ENCODE peak calls at places on chromosome 7, in seven cellular contexts. O, X, A, Y, W, G and L are unnamed samples.

GRCh38 chr7:150383710-150384397 is 4.7 kb downstream of the ZNF775 start:
- DNase-seq in O (no peak), X (peak), A (no peak), Y (peak), W (no peak), G (no peak), L (no peak)

GRCh38 chr7:104943502-104944343 is 70.3 kb upstream of the KMT2E start:
- DNase-seq in O (no peak), X (no peak), A (no peak), Y (no peak), W (no peak), G (peak), L (peak)

GRCh38 chr7:13262929-13263530 is 575.6 kb downstream of the ARL4A start:
- DNase-seq in O (peak), X (peak), A (peak), Y (no peak), W (peak), G (peak), L (no peak)

GRCh38 chr7:2276107-2276506 is 34.1 kb downstream of the NUDT1 start:
- DNase-seq in O (no peak), X (no peak), A (no peak), Y (no peak), W (no peak), G (no peak), L (no peak)

GRCh38 chr7:21580073-21580521 is 37.3 kb downstream of the DNAH11 start:
- DNase-seq in O (peak), X (no peak), A (peak), Y (no peak), W (no peak), G (peak), L (no peak)

GRCh38 chr7:110148054-110148453 is 942.9 kb upstream of the LRRN3 start:
- DNase-seq in O (no peak), X (no peak), A (no peak), Y (no peak), W (no peak), G (no peak), L (no peak)

GRCh38 chr7:83475403-83475802 is 173.5 kb downstream of the SEMA3E start:
- DNase-seq in O (no peak), X (peak), A (no peak), Y (peak), W (no peak), G (no peak), L (no peak)

GRCh38 chr7:101163281-101164070 is 1.9 kb downstream of the VGF start:
- DNase-seq in O (no peak), X (peak), A (no peak), Y (peak), W (peak), G (peak), L (peak)

GRCh38 chr7:99949645-99950228 is 20.3 kb upstream of the GJC3 start:
- DNase-seq in O (peak), X (no peak), A (peak), Y (no peak), W (peak), G (no peak), L (no peak)

GRCh38 chr7:66707825-66708224 is 32.7 kb upstream of the RABGEF1 start:
- DNase-seq in O (no peak), X (no peak), A (no peak), Y (no peak), W (no peak), G (no peak), L (no peak)

GRCh38 chr7:74324499-74325229 is 35.5 kb downstream of the CLIP2 start:
- DNase-seq in O (no peak), X (no peak), A (no peak), Y (no peak), W (no peak), G (no peak), L (no peak)

GRCh38 chr7:27677912-27678612 is 15.4 kb upstream of the HIBADH start:
- DNase-seq in O (peak), X (no peak), A (peak), Y (no peak), W (no peak), G (peak), L (no peak)

GRCh38 chr7:105990726-105991465 is 27.8 kb downstream of the CDHR3 start:
- DNase-seq in O (peak), X (peak), A (no peak), Y (peak), W (no peak), G (no peak), L (no peak)
- H3K9ac ChIP-seq in O (no peak), X (no peak), A (no peak), Y (no peak), W (no peak), G (no peak), L (no peak)

GRCh38 chr7:78489851-78490250 is 691.3 kb downstream of the PHTF2 start:
- DNase-seq in O (peak), X (no peak), A (no peak), Y (no peak), W (no peak), G (no peak), L (no peak)
- H3K9ac ChIP-seq in O (no peak), X (no peak), A (no peak), Y (no peak), W (no peak), G (no peak), L (no peak)

GRCh38 chr7:137772748-137773147 is 74.0 kb downstream of the DGKI start:
- DNase-seq in O (peak), X (no peak), A (peak), Y (no peak), W (no peak), G (peak), L (no peak)

GRCh38 chr7:137771273-137771672 is 75.5 kb downstream of the DGKI start:
- DNase-seq in O (peak), X (no peak), A (peak), Y (no peak), W (no peak), G (no peak), L (no peak)

GRCh38 chr7:137772221-137772620 is 74.6 kb downstream of the DGKI start:
- DNase-seq in O (no peak), X (no peak), A (peak), Y (no peak), W (no peak), G (no peak), L (no peak)

GRCh38 chr7:137774793-137775201 is 72.0 kb downstream of the DGKI start:
- DNase-seq in O (peak), X (no peak), A (peak), Y (no peak), W (no peak), G (peak), L (no peak)

GRCh38 chr7:137771679-137772078 is 75.1 kb downstream of the DGKI start:
- DNase-seq in O (peak), X (no peak), A (peak), Y (no peak), W (no peak), G (peak), L (no peak)
- H3K9ac ChIP-seq in O (no peak), X (no peak), A (no peak), Y (no peak), W (no peak), G (no peak), L (no peak)

DNA sequence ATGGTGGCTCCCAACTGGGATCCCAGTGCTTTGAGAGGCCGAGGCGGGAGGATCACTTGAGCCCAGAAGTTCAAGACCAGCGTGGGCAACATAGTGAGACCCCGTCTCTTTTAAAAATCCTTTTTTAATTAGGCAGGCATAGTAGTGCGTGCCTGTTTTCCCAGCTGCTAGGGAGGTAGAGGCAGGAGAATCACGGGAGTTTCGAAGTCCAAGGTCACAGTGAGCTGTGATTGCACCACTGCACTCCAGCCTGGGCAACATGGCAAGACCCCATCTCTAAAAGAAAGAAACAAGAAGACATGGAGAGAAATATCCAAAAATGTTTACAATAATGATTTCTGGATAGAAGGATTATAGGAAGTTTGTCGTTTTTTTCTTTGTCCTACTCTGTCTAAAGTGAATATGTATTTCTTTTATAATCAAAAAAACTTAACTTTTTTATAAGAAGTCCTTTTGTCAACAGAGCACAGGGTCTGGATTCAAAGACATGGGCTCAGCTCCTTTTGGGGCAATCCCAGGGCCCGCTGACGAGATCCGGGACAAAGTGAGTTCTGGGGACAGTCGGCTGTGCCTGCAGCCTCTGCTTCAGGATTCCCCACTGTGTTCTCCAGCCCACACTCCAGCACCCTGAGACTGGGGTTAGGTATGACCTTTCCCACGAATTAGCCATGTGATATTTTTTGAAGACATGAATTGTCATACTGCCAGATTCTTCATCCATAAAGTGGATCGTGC is 45.6 kb downstream of the PDGFA start:
- DNase-seq in O (no peak), X (no peak), A (no peak), Y (no peak), W (no peak), G (no peak), L (no peak)
- H3K9ac ChIP-seq in O (no peak), X (no peak), A (no peak), Y (no peak), W (no peak), G (no peak), L (no peak)